ENCODE peak calls at places on chromosomes 2 and 18, in nine cellular contexts. Z is AG09319; E is CD4-positive, alpha-beta T cell; L is lower lobe of right lung; P is cardiac muscle cell; S is B cell; Y is sigmoid colon; Q is mammary epithelial cell; G is osteocyte. C is an unnamed sample.

GRCh38 chr2:26477911-26478253 is at the start of gene OTOF:
- DNase-seq in G (no peak), S (no peak), Q (peak), P (peak), Y (no peak), Z (no peak), E (no peak), L (no peak), C (peak)

GRCh38 chr18:9647496-9648323 is 33.4 kb upstream of the PPP4R1 start:
- DNase-seq in P (peak), E (no peak), G (no peak), Z (no peak), L (no peak), Y (no peak), S (no peak), Q (peak), C (peak)

GRCh38 chr2:37770797-37771196 is 99.4 kb upstream of the CDC42EP3 start:
- DNase-seq in E (no peak), Z (no peak), Y (no peak), S (no peak), L (no peak), Q (no peak), P (no peak), G (no peak), C (no peak)

GRCh38 chr2:85106489-85107180 is 26.6 kb upstream of the TCF7L1 start:
- DNase-seq in E (no peak), Y (no peak), Z (no peak), G (no peak), Q (peak), P (peak), L (no peak), S (no peak), C (peak)

GRCh38 chr18:44791520-44791919 is 110.8 kb downstream of the SETBP1 start:
- DNase-seq in Q (no peak), P (peak), Z (no peak), G (no peak), S (no peak), Y (no peak), E (no peak), L (no peak), C (no peak)

GRCh38 chr2:182821172-182821571 is 45.3 kb downstream of the FRZB start:
- DNase-seq in Z (no peak), S (no peak), Q (peak), Y (no peak), P (no peak), G (no peak), E (no peak), L (no peak), C (no peak)

GRCh38 chr18:37122877-37123276 is 293.9 kb downstream of the KIAA1328 start:
- DNase-seq in G (no peak), Z (no peak), S (no peak), E (no peak), Y (no peak), L (no peak), P (no peak), Q (no peak), C (no peak)

GRCh38 chr2:169965495-169965894 is 138.2 kb downstream of the UBR3 start:
- DNase-seq in L (no peak), Y (no peak), Z (no peak), G (no peak), P (peak), Q (no peak), E (no peak), S (no peak), C (peak)

GRCh38 chr2:196101325-196101981 is 32.8 kb upstream of the DNAH7 start:
- DNase-seq in Q (no peak), Z (no peak), G (no peak), Y (no peak), E (no peak), L (no peak), S (peak), P (peak), C (no peak)

GRCh38 chr2:142599504-142599903 is 278.0 kb upstream of the KYNU start:
- DNase-seq in S (no peak), Y (no peak), E (no peak), G (no peak), L (no peak), Q (no peak), P (no peak), Z (no peak), C (no peak)

GRCh38 chr2:232132179-232132578 is 170.7 kb downstream of the DIS3L2 start:
- DNase-seq in Z (no peak), Y (no peak), Q (no peak), G (no peak), E (no peak), S (no peak), P (no peak), L (no peak), C (no peak)

GRCh38 chr2:10165282-10165681 is 42.7 kb downstream of the RRM2 start:
- DNase-seq in Y (no peak), Q (no peak), P (no peak), G (no peak), E (no peak), L (no peak), Z (no peak), S (no peak), C (no peak)

GRCh38 chr2:236687296-236687955 is 117.8 kb downstream of the ACKR3 start:
- DNase-seq in P (no peak), Y (no peak), G (no peak), Z (no peak), S (no peak), L (no peak), E (no peak), Q (no peak), C (peak)

GRCh38 chr2:105321875-105322646 is 7.5 kb downstream of the TGFBRAP1 start:
- DNase-seq in Q (peak), Y (no peak), E (no peak), S (no peak), G (no peak), Z (no peak), L (no peak), P (no peak), C (no peak)

GRCh38 chr2:38217401-38218188 is 141.6 kb upstream of the CYP1B1 start:
- DNase-seq in Q (no peak), S (no peak), P (peak), L (no peak), G (no peak), E (no peak), Y (no peak), Z (no peak), C (no peak)

GRCh38 chr2:29459445-29460179 is 344.4 kb downstream of the CLIP4 start:
- DNase-seq in G (no peak), S (no peak), L (no peak), Y (no peak), P (peak), Q (peak), E (no peak), Z (no peak), C (peak)

GRCh38 chr2:189685540-189686229 is 11.2 kb downstream of the ANKAR start:
- DNase-seq in L (no peak), Y (no peak), Z (peak), G (no peak), S (no peak), Q (peak), P (peak), E (no peak), C (peak)

GRCh38 chr2:232516556-232516955 is 3.6 kb upstream of the PRSS56 start:
- DNase-seq in G (no peak), Y (no peak), P (no peak), Z (no peak), Q (no peak), L (no peak), S (no peak), E (no peak), C (no peak)

GRCh38 chr2:100606740-100607343 is 44.0 kb downstream of the PDCL3 start:
- DNase-seq in S (no peak), Q (peak), Z (no peak), E (no peak), G (no peak), Y (no peak), P (peak), L (no peak), C (peak)

GRCh38 chr18:29157905-29158304 is 981.0 kb upstream of the CDH2 start:
- DNase-seq in Z (no peak), L (no peak), E (no peak), Q (no peak), G (no peak), S (no peak), Y (no peak), P (no peak), C (no peak)

GRCh38 chr18:63997041-63997440 is 27.2 kb downstream of the SERPINB8 start:
- DNase-seq in Z (no peak), E (no peak), Q (peak), Y (no peak), L (no peak), G (no peak), P (no peak), S (no peak), C (no peak)

GRCh38 chr2:80073134-80073561 is 231.4 kb downstream of the LRRTM1 start:
- DNase-seq in G (no peak), Q (peak), E (no peak), Y (no peak), P (peak), S (no peak), Z (peak), L (no peak), C (peak)

GRCh38 chr2:232111551-232111950 is 150.0 kb downstream of the DIS3L2 start:
- DNase-seq in Y (no peak), S (no peak), Z (no peak), G (no peak), L (no peak), Q (no peak), P (no peak), E (no peak), C (no peak)

GRCh38 chr18:23238152-23238531 is 102.9 kb downstream of the CABLES1 start:
- DNase-seq in Y (peak), G (no peak), E (no peak), L (no peak), Z (no peak), S (no peak), P (peak), Q (no peak), C (no peak)

GRCh38 chr2:43623052-43623451 is 14.0 kb upstream of the PLEKHH2 start:
- DNase-seq in G (no peak), E (no peak), L (no peak), Y (peak), P (peak), Z (no peak), S (no peak), Q (no peak), C (peak)

GRCh38 chr2:8525582-8526402 is 156.1 kb upstream of the ID2 start:
- DNase-seq in P (peak), Q (peak), E (no peak), G (no peak), L (peak), Z (no peak), Y (peak), S (no peak), C (peak)

DNA sequence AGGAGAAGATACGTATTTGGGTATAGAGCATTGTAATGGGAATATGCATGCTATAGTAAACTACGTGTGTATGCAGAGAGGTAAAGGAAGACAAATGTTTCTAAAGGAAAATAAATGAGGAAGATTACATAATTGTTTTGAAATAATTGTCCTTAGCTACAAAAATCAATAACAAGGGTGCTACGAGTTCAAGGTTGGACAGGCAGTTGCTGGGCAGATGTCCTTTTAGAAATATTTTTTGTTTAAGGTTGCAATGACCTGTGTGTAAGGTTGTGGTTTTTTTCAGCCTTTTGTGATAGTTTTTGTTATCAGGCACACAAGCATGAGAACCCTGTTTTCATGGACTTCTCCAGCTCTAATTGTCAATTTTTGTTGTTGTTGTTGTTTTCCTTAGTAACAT is 1304.1 kb upstream of the CHAC2 start:
- DNase-seq in G (no peak), S (no peak), Y (no peak), L (no peak), E (no peak), P (no peak), Q (no peak), Z (no peak), C (no peak)
- TF ChIP-seq CTCF in G (no peak), S (no peak), Y (no peak), L (no peak), E (no peak), P (no peak), Q (no peak), Z (no peak), C (no peak)

GRCh38 chr2:235668782-235669181 is 174.9 kb downstream of the AGAP1 start:
- DNase-seq in E (no peak), Z (no peak), P (no peak), L (no peak), Y (no peak), G (no peak), Q (no peak), S (no peak), C (no peak)

GRCh38 chr2:235669983-235670962 is 176.4 kb downstream of the AGAP1 start:
- DNase-seq in G (peak), Y (peak), S (no peak), Q (peak), Z (peak), P (peak), E (no peak), L (peak), C (peak)

GRCh38 chr2:235669269-235669831 is 175.5 kb downstream of the AGAP1 start:
- DNase-seq in Z (no peak), G (peak), S (no peak), Q (peak), L (peak), E (no peak), Y (peak), P (peak), C (peak)

GRCh38 chr2:235672720-235673119 is 178.9 kb downstream of the AGAP1 start:
- DNase-seq in Y (no peak), G (no peak), S (no peak), Q (no peak), Z (no peak), E (no peak), L (no peak), P (no peak), C (no peak)

GRCh38 chr2:235670974-235671787 is 177.3 kb downstream of the AGAP1 start:
- DNase-seq in Y (peak), Q (no peak), P (no peak), E (no peak), S (no peak), L (no peak), G (no peak), Z (no peak), C (no peak)
- TF ChIP-seq CTCF in Y (no peak), Q (no peak), P (no peak), E (no peak), S (no peak), L (no peak), G (no peak), Z (no peak), C (no peak)

DNA sequence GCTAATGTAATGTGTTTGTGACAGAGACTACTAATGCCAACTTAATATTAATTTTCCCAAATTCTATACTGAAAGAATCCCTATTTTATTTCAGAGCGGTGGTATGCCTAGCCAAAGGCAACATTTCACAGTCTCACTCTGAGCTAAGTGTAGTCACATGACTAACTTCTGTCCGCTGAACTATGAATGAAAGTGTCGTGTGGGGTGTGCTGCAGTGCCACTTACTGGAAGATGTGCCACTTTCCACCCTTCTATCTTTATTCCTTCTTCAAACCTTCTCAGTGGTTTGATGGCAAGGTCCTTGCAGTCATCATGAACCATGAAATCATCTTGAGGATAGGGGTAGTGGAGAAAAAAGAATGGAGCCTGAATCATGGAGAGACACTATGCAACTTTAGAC is 47.3 kb upstream of the C1D start:
- DNase-seq in Q (no peak), E (no peak), Z (no peak), G (no peak), L (no peak), Y (no peak), P (no peak), S (no peak), C (no peak)
- TF ChIP-seq CTCF in Q (no peak), E (no peak), Z (no peak), G (no peak), L (no peak), Y (no peak), P (no peak), S (no peak), C (no peak)

GRCh38 chr2:158047156-158047611 is 54.5 kb upstream of the UPP2 start:
- DNase-seq in P (no peak), Y (no peak), E (no peak), Z (no peak), S (no peak), Q (no peak), L (no peak), G (no peak), C (no peak)

GRCh38 chr2:158042666-158043065 is 59.0 kb upstream of the UPP2 start:
- DNase-seq in L (no peak), E (no peak), Q (no peak), S (no peak), Z (no peak), P (no peak), Y (no peak), G (no peak), C (no peak)

GRCh38 chr2:158043181-158043948 is 58.3 kb upstream of the UPP2 start:
- DNase-seq in Z (no peak), Q (no peak), P (no peak), L (no peak), E (no peak), Y (no peak), G (no peak), S (no peak), C (peak)

GRCh38 chr2:158048327-158048726 is 53.3 kb upstream of the UPP2 start:
- DNase-seq in Q (no peak), Y (no peak), S (no peak), Z (no peak), P (no peak), G (no peak), E (no peak), L (no peak), C (no peak)

DNA sequence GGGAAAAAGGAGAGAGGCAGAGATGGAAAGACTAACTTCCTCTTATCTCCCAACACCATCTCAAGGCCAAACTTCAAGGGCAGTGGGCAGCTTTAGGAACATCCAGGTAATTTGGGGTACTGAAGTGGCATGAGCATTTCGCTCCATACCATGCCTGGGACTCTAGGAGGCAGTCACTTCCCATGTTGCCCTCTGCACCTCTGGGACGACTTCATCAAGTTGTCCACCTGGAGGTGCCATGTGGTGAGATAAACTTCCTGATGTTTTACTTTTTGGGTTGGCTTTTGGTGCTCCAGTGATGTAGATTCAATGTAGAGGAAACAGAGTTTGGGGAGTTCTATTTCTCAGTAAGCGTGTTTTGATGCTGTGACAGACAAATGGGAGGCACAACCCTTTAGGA is 56.3 kb upstream of the UPP2 start:
- DNase-seq in Z (no peak), E (no peak), L (no peak), Y (no peak), S (no peak), Q (no peak), G (no peak), P (no peak), C (peak)
- TF ChIP-seq CTCF in Z (no peak), E (no peak), L (no peak), Y (peak), S (no peak), Q (peak), G (no peak), P (no peak), C (no peak)